ENCODE peak calls at places on chromosome 18, in nine cellular contexts. L is ovary; N is colonic mucosa; G is DND-41; R is CD8-positive, alpha-beta T cell; X is IMR-90; Z is neural progenitor cell; I is esophagus muscularis mucosa; F is stomach. S is an unnamed sample.

GRCh38 chr18:47756364-47757016 is 174.0 kb downstream of the SMAD2 start:
- DNase-seq in F (peak; percentile 74), L (peak; percentile 35), I (peak; percentile 92), R (peak; percentile 55), X (peak; percentile 33), Z (peak; percentile 83), G (peak; percentile 67), N (peak; percentile 68), S (peak; percentile 67)

GRCh38 chr18:40672590-40672989 is 1282.4 kb upstream of the PIK3C3 start:
- DNase-seq in F (no peak), I (no peak), X (no peak), N (no peak), G (no peak), R (no peak), L (no peak), Z (peak; percentile 29), S (no peak)

GRCh38 chr18:74942319-74942910 is 266.5 kb downstream of the PTGR3 start:
- DNase-seq in L (no peak), X (peak; percentile 75), G (no peak), N (no peak), F (no peak), Z (no peak), I (no peak), R (no peak), S (no peak)

GRCh38 chr18:3074094-3074493 is 61.1 kb upstream of the LPIN2 start:
- DNase-seq in I (peak; percentile 80), F (no peak), L (no peak), G (no peak), Z (no peak), R (no peak), N (peak; percentile 34), X (no peak), S (no peak)

GRCh38 chr18:7789853-7790552 is 222.9 kb downstream of the PTPRM start:
- DNase-seq in R (no peak), Z (peak; percentile 79), L (no peak), N (no peak), X (peak; percentile 55), F (peak; percentile 33), I (no peak), G (no peak), S (no peak)

GRCh38 chr18:3747176-3747973 is 297.4 kb downstream of the TGIF1 start:
- DNase-seq in L (peak; percentile 24), N (no peak), F (no peak), Z (no peak), G (no peak), I (no peak), X (peak; percentile 77), R (no peak), S (no peak)

GRCh38 chr18:58898427-58898826 is 33.8 kb downstream of the ZNF532 start:
- DNase-seq in I (no peak), N (no peak), R (no peak), L (no peak), F (no peak), X (no peak), Z (no peak), G (no peak), S (no peak)

GRCh38 chr18:57131782-57132181 is 15.1 kb upstream of the BOD1L2 start:
- DNase-seq in R (no peak), L (no peak), Z (no peak), N (peak; percentile 30), I (no peak), F (no peak), G (no peak), X (no peak), S (no peak)

GRCh38 chr18:74748809-74749208 is 151.1 kb downstream of the ZNF407 start:
- DNase-seq in L (no peak), N (no peak), X (no peak), Z (peak; percentile 25), R (no peak), I (no peak), G (no peak), F (no peak), S (no peak)

GRCh38 chr18:80104364-80104779 is 4.7 kb upstream of the ADNP2 start:
- DNase-seq in I (peak; percentile 92), L (no peak), R (no peak), X (no peak), Z (peak; percentile 47), N (no peak), F (no peak), G (no peak), S (no peak)

GRCh38 chr18:79393181-79393598 is 2.5 kb upstream of the NFATC1 start:
- DNase-seq in I (no peak), X (no peak), N (no peak), G (peak; percentile 42), Z (no peak), L (peak; percentile 54), R (no peak), F (no peak), S (no peak)

GRCh38 chr18:41077076-41077475 is 878.0 kb upstream of the PIK3C3 start:
- DNase-seq in G (no peak), X (no peak), L (no peak), F (no peak), N (no peak), Z (no peak), I (no peak), R (no peak), S (no peak)

GRCh38 chr18:61589053-61589723 is 256.0 kb downstream of the CDH20 start:
- DNase-seq in N (no peak), G (no peak), I (no peak), Z (no peak), L (no peak), R (no peak), F (no peak), X (peak; percentile 20), S (no peak)

GRCh38 chr18:38718365-38718901 is 1152.8 kb upstream of the CELF4 start:
- DNase-seq in G (no peak), Z (no peak), I (no peak), N (no peak), R (no peak), L (no peak), F (no peak), X (no peak), S (no peak)

GRCh38 chr18:37668971-37669747 is 103.6 kb upstream of the CELF4 start:
- DNase-seq in R (no peak), G (no peak), I (peak; percentile 89), X (no peak), F (no peak), Z (peak; percentile 64), L (no peak), N (no peak), S (peak; percentile 44)

GRCh38 chr18:79684283-79684631 is 4.7 kb downstream of the CTDP1 start:
- DNase-seq in F (no peak), Z (no peak), I (no peak), R (peak; percentile 35), L (no peak), G (no peak), N (no peak), X (no peak), S (no peak)

GRCh38 chr18:58046794-58047555 is 2.9 kb downstream of the NEDD4L start:
- DNase-seq in L (no peak), I (no peak), R (no peak), G (no peak), X (no peak), Z (no peak), F (no peak), N (no peak), S (no peak)

GRCh38 chr18:2871111-2871720 is 24.4 kb downstream of the EMILIN2 start:
- DNase-seq in L (no peak), Z (no peak), N (no peak), F (no peak), R (no peak), I (no peak), G (no peak), X (no peak), S (no peak)

DNA sequence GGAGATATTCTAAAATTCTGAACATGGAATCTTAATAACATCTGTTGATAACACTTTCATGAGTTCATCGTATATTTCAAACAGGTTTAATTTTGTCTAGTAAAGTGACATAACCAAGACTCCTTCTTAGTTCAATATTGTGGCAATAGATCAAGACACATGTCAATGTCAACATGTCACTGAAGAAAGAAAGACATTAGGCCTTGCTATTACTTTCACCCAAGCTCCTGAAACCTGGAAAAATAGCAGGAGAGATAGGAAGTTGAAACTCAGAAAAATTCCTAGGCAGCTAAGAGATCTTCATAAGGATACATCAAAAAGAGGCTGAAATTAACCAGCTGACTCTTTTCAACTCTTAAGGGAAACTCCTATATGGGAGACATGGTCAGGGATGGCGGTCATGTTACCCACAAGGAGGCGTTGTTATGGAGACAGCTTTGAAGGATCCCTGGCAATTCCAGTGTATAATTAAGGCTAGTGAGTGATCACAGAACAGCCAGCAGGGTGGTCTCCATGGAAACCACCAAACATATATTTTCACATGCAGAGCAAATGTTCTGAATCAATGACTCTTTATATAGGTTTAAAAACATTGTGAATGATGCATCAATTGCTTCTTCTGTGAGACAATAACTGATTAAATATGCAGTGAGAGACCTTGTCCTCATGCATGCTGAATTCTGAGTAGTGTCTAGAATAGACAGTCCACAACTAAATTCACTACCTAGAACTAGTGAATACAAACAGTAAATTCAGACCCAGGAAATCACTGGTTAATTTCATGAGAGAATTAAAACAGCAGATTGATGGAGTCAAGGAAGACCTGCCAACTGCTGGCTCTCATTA is 115.3 kb upstream of the RIOK3 start:
- DNase-seq in F (no peak), X (peak; percentile 79), R (no peak), Z (peak; percentile 42), L (no peak), I (no peak), G (no peak), N (no peak), S (no peak)
- TF ChIP-seq CTCF in F (no peak), X (peak; percentile 6), R (no peak), Z (no peak), L (no peak), I (no peak), G (no peak), N (no peak), S (no peak)

GRCh38 chr18:62716679-62717058 is 1.3 kb downstream of the PHLPP1 start:
- DNase-seq in I (no peak), F (peak; percentile 45), R (peak; percentile 46), G (no peak), N (peak; percentile 62), L (peak; percentile 43), Z (peak; percentile 79), X (no peak), S (no peak)
- H3K4me3 ChIP-seq in I (peak overlapping the region; percentile 88), F (peak overlapping the region; percentile 80), R (peak overlapping the region; percentile 37), G (no peak overlapping the region), N (peak overlapping the region; percentile 75), L (peak overlapping the region; percentile 59), Z (peak overlapping the region; percentile 68), X (peak overlapping the region; percentile 67), S (peak overlapping the region; percentile 86)

DNA sequence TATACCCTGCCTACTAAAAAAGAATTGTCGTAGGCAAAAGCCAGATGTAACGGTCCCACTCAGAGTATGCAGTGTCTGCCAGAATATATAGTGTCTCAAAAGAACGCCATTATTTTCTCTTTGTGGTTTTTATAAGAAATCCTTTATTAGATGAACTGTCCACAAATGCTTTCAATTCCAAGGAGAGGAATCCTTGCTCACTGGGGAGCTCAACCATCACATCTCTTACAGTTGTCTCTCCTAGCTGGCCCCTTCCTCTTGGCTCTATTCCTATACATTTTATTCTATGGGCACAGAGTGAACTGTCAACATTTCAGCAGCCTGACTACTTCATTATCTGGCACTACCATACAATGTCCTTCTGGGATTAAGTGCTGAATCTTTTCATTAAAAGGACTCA is 96.4 kb upstream of the THOC1 start:
- DNase-seq in I (no peak), R (no peak), L (no peak), G (no peak), N (no peak), F (no peak), Z (no peak), X (no peak), S (no peak)
- H3K4me1 ChIP-seq in I (peaks cover 46% of the 10 kb centered on the region), R (no peaks in the 10 kb centered on the region), L (no peaks in the 10 kb centered on the region), G (no peaks in the 10 kb centered on the region), N (no peaks in the 10 kb centered on the region), F (no peaks in the 10 kb centered on the region), Z (peaks cover 18% of the 10 kb centered on the region), X (no peaks in the 10 kb centered on the region), S (no peaks in the 10 kb centered on the region)

GRCh38 chr18:55592572-55592971 is 4.6 kb upstream of the TCF4 start:
- DNase-seq in G (no peak), L (no peak), Z (no peak), N (no peak), X (peak; percentile 70), F (no peak), I (no peak), R (no peak), S (no peak)
- TF ChIP-seq CTCF in G (no peak), L (no peak), Z (no peak), N (no peak), X (no peak), F (no peak), I (no peak), R (no peak), S (no peak)